ENCODE peak calls at places on chromosome 9, in six cellular contexts. Z is pancreas, V is NB4, K is A549, H is AG09309, J is AG10803. P is an unnamed sample.

GRCh38 chr9:5553211-5553610 is 42.9 kb downstream of the PDCD1LG2 start:
- DNase-seq in Z (no peak), V (no peak), K (no peak), H (peak), J (peak), P (peak)

GRCh38 chr9:112531666-112532282 is 45.1 kb downstream of the KIAA1958 start:
- DNase-seq in Z (no peak), V (no peak), K (no peak), H (no peak), J (no peak), P (peak)

GRCh38 chr9:98049668-98050067 is 6.9 kb upstream of the NANS start:
- DNase-seq in Z (no peak), V (no peak), K (no peak), H (no peak), J (no peak), P (no peak)

GRCh38 chr9:108776920-108777650 is 78.7 kb downstream of the ACTL7B start:
- DNase-seq in Z (no peak), V (peak), K (no peak), H (no peak), J (peak), P (no peak)

GRCh38 chr9:971901-972511 is 4.4 kb upstream of the DMRT3 start:
- DNase-seq in Z (peak), V (no peak), K (no peak), H (no peak), J (no peak), P (no peak)

GRCh38 chr9:89191004-89191403 is 12.4 kb upstream of the SHC3 start:
- DNase-seq in Z (no peak), V (no peak), K (peak), H (no peak), J (no peak), P (no peak)

GRCh38 chr9:4973246-4973645 is 11.8 kb upstream of the JAK2 start:
- DNase-seq in Z (no peak), V (no peak), K (no peak), H (peak), J (no peak), P (peak)

GRCh38 chr9:128153947-128154695 is 4.9 kb downstream of the LCN2 start:
- DNase-seq in Z (no peak), V (no peak), K (no peak), H (no peak), J (no peak), P (no peak)

GRCh38 chr9:134100040-134100439 is 32.2 kb upstream of the BRD3 start:
- DNase-seq in Z (no peak), V (no peak), K (no peak), H (no peak), J (no peak), P (no peak)

GRCh38 chr9:38227061-38227540 is 158.1 kb upstream of the SHB start:
- DNase-seq in Z (peak), V (peak), K (peak), H (peak), J (peak), P (peak)

GRCh38 chr9:137369111-137369787 is 53.7 kb downstream of the EXD3 start:
- DNase-seq in Z (no peak), V (no peak), K (no peak), H (no peak), J (no peak), P (no peak)

GRCh38 chr9:116467740-116468351 is 219.3 kb upstream of the TRIM32 start:
- DNase-seq in Z (no peak), V (no peak), K (no peak), H (no peak), J (no peak), P (no peak)

GRCh38 chr9:78533500-78533899 is 236.6 kb downstream of the PSAT1 start:
- DNase-seq in Z (no peak), V (no peak), K (no peak), H (no peak), J (peak), P (peak)

GRCh38 chr9:1001838-1002237 is 25.4 kb downstream of the DMRT3 start:
- DNase-seq in Z (no peak), V (no peak), K (no peak), H (no peak), J (peak), P (peak)

GRCh38 chr9:76676857-76677256 is 87.4 kb upstream of the PCA3 start:
- DNase-seq in Z (no peak), V (no peak), K (no peak), H (no peak), J (no peak), P (no peak)

GRCh38 chr9:137448569-137448962 is 7.4 kb upstream of the ENTPD8 start:
- DNase-seq in Z (no peak), V (no peak), K (no peak), H (no peak), J (no peak), P (no peak)

GRCh38 chr9:95626885-95627558 is 110.3 kb upstream of the PTCH1 start:
- DNase-seq in Z (peak), V (peak), K (no peak), H (no peak), J (no peak), P (no peak)

GRCh38 chr9:123742009-123742767 is 187.7 kb downstream of the DENND1A start:
- DNase-seq in Z (no peak), V (no peak), K (no peak), H (no peak), J (peak), P (no peak)
- TF ChIP-seq CTCF in Z (no peak), V (no peak), K (no peak), H (no peak), J (no peak), P (no peak)

GRCh38 chr9:19768798-19769197 is 20.0 kb downstream of the SLC24A2 start:
- DNase-seq in Z (no peak), V (no peak), K (no peak), H (no peak), J (no peak), P (no peak)

DNA sequence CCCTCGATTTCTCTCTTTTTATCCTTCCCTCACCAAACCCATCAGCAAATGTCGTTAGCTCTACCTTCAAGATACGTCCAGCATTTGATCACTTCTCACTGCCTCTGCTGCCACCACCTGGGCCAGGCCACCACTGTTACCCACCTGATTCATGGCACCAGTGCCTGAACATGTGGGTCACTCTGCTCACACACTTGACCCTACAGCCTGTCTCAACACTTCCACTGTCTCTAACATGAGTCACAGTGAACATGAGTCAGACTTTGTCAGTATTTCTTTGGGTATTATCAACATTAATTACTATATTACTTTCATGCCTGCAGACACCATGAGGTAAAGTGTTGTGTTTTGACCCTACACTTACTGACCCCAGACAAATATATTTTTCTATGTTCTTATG is 19.6 kb downstream of the SLC24A2 start:
- DNase-seq in Z (no peak), V (no peak), K (no peak), H (no peak), J (no peak), P (no peak)
- TF ChIP-seq CTCF in Z (no peak), V (no peak), K (no peak), H (no peak), J (no peak), P (no peak)

GRCh38 chr9:3525088-3525835 is 539 bp downstream of the RFX3 start:
- DNase-seq in Z (peak), V (no peak), K (peak), H (no peak), J (no peak), P (no peak)

GRCh38 chr9:3517377-3518048 is 8.3 kb downstream of the RFX3 start:
- DNase-seq in Z (no peak), V (no peak), K (no peak), H (peak), J (peak), P (no peak)

GRCh38 chr9:3521961-3522360 is 3.8 kb downstream of the RFX3 start:
- DNase-seq in Z (no peak), V (no peak), K (no peak), H (no peak), J (no peak), P (no peak)

GRCh38 chr9:3516667-3517330 is 9.0 kb downstream of the RFX3 start:
- DNase-seq in Z (no peak), V (no peak), K (no peak), H (no peak), J (peak), P (no peak)

DNA sequence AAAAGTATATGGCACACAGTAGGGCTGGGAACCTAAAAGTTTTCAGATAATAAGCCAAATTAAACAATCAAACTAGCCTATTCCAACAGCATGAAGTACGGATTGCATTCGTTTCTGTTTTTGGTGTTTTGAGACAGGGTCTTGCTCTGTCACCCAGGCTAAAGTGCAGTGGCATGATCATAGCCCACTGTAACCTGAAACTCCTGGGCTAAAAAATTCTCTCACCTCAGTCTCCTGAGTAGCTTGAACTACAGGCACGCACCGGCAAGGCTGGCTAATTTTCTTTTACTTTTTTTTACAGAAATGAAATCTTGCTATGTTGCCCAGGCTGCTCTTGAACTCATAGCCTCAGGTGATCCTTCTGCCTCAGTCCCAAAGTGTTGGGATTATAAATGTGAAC is 5.2 kb downstream of the RFX3 start:
- DNase-seq in Z (no peak), V (no peak), K (no peak), H (no peak), J (no peak), P (no peak)
- TF ChIP-seq CTCF in Z (no peak), V (no peak), K (no peak), H (no peak), J (no peak), P (no peak)

GRCh38 chr9:120392711-120393110 is 187.3 kb downstream of the CDK5RAP2 start:
- DNase-seq in Z (no peak), V (no peak), K (no peak), H (no peak), J (no peak), P (no peak)

GRCh38 chr9:120395374-120395773 is 184.6 kb downstream of the CDK5RAP2 start:
- DNase-seq in Z (no peak), V (peak), K (no peak), H (no peak), J (no peak), P (no peak)

GRCh38 chr9:120393386-120394057 is 186.4 kb downstream of the CDK5RAP2 start:
- DNase-seq in Z (no peak), V (peak), K (no peak), H (no peak), J (peak), P (peak)

GRCh38 chr9:120392245-120392644 is 187.7 kb downstream of the CDK5RAP2 start:
- DNase-seq in Z (no peak), V (no peak), K (no peak), H (no peak), J (no peak), P (no peak)

GRCh38 chr9:120394058-120394669 is 185.8 kb downstream of the CDK5RAP2 start:
- DNase-seq in Z (no peak), V (peak), K (no peak), H (peak), J (peak), P (peak)
- TF ChIP-seq CTCF in Z (no peak), V (no peak), K (no peak), H (no peak), J (peak), P (peak)

DNA sequence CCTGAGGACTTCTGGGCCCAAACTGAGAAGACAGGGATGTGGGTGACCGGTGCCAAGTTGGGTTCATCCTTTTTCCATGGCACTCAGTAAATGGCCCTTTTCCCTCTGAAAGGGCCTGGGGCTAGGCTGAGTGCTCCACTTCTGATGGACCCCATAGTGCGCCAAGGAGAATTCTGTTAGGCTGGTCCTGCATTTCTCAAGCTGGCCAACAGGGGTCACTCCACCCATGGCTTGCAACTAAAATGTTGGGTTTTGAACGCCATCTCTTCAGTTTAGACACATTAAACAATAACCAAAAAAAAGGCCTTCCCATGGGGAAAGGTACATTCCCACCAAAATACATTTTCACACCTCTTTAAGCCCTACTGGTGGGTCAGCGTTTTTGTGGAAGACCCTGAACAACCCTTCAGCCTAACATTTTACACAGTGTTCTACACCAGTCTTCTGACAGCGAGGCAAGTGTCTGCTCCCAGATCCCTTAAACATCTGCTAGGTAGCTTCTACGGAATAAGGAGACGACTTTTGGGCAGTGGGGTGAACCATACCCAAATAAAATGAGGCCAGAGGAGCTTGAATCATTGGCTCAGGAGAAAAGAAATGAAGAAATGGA is 27.3 kb downstream of the CNTFR start:
- DNase-seq in Z (no peak), V (peak), K (peak), H (no peak), J (no peak), P (no peak)
- TF ChIP-seq CTCF in Z (peak), V (peak), K (peak), H (peak), J (peak), P (peak)

GRCh38 chr9:16060457-16061129 is 507.8 kb downstream of the CCDC171 start:
- DNase-seq in Z (no peak), V (no peak), K (no peak), H (no peak), J (no peak), P (no peak)

GRCh38 chr9:16057541-16057940 is 504.7 kb downstream of the CCDC171 start:
- DNase-seq in Z (no peak), V (no peak), K (no peak), H (no peak), J (no peak), P (no peak)

GRCh38 chr9:16053131-16053530 is 500.3 kb downstream of the CCDC171 start:
- DNase-seq in Z (no peak), V (no peak), K (no peak), H (no peak), J (no peak), P (no peak)

GRCh38 chr9:16062542-16063240 is 509.8 kb downstream of the CCDC171 start:
- DNase-seq in Z (no peak), V (no peak), K (peak), H (peak), J (peak), P (peak)

GRCh38 chr9:16058131-16058549 is 505.3 kb downstream of the CCDC171 start:
- DNase-seq in Z (no peak), V (peak), K (no peak), H (no peak), J (peak), P (peak)
- TF ChIP-seq CTCF in Z (no peak), V (no peak), K (no peak), H (no peak), J (no peak), P (no peak)

GRCh38 chr9:81074261-81074660 is 615.1 kb downstream of the TLE1 start:
- DNase-seq in Z (no peak), V (no peak), K (no peak), H (no peak), J (no peak), P (no peak)
- TF ChIP-seq CTCF in Z (no peak), V (no peak), K (no peak), H (no peak), J (no peak), P (no peak)

GRCh38 chr9:124410321-124410913 is 4.8 kb downstream of the PSMB7 start:
- DNase-seq in Z (no peak), V (no peak), K (no peak), H (no peak), J (no peak), P (no peak)
- TF ChIP-seq CTCF in Z (no peak), V (peak), K (peak), H (peak), J (peak), P (peak)

P was measured in HFFc6.